ENCODE peak calls at places on chromosomes 3 and 15, in eight cellular contexts. J is adrenal gland; T is KG1; C is renal cortical epithelial cell; Z is Kasumi-1; P is right atrium auricular region; Q is stomach; E is stimulated activated CD8-positive, alpha-beta memory T cell treated with anti-CD3 and anti-CD28 coated beads, Interleukin-7, amount 100 ng/mL, for 24 hours. W is an unnamed sample.

GRCh38 chr15:81820236-81820635 is 225.6 kb downstream of the MEX3B start:
- DNase-seq in Z (no peak), T (no peak), P (no peak), E (no peak), C (no peak), Q (no peak), J (no peak), W (no peak)

GRCh38 chr3:134373278-134373941 is 837 bp downstream of the AMOTL2 start:
- DNase-seq in Z (no peak), P (peak; percentile 95), E (no peak), Q (peak; percentile 85), C (peak; percentile 84), T (no peak), J (peak; percentile 86), W (no peak)

GRCh38 chr15:24862726-24863521 is 91.9 kb upstream of the SNRPN start:
- DNase-seq in Z (no peak), C (no peak), J (no peak), T (no peak), Q (no peak), E (no peak), P (no peak), W (no peak)

GRCh38 chr3:78957456-78957855 is 810.3 kb downstream of the ROBO1 start:
- DNase-seq in Z (no peak), T (no peak), E (no peak), C (no peak), J (no peak), P (no peak), Q (no peak), W (no peak)

GRCh38 chr3:129633751-129634481 is 27.4 kb upstream of the PLXND1 start:
- DNase-seq in E (no peak), P (no peak), T (no peak), Z (no peak), J (no peak), C (no peak), Q (no peak), W (no peak)

GRCh38 chr3:116886202-116886893 is 176.8 kb downstream of the TUSC7 start:
- DNase-seq in P (no peak), J (no peak), Z (no peak), Q (no peak), C (no peak), T (no peak), E (no peak), W (no peak)

GRCh38 chr3:64160000-64160690 is 65.1 kb downstream of the PRICKLE2 start:
- DNase-seq in E (no peak), P (no peak), Q (no peak), C (no peak), J (no peak), Z (no peak), T (no peak), W (no peak)

GRCh38 chr15:95247068-95247984 is 1016.0 kb downstream of the MCTP2 start:
- DNase-seq in J (no peak), Z (no peak), P (no peak), Q (peak; percentile 27), C (peak; percentile 99), E (no peak), T (no peak), W (no peak)

GRCh38 chr3:194661374-194661773 is 10.6 kb downstream of the LSG1 start:
- DNase-seq in T (no peak), E (no peak), C (no peak), J (no peak), P (no peak), Z (peak; percentile 75), Q (no peak), W (no peak)

GRCh38 chr15:73593278-73594074 is 39.7 kb downstream of the NPTN start:
- DNase-seq in C (no peak), Z (peak; percentile 9), J (no peak), P (no peak), T (no peak), Q (no peak), E (no peak), W (no peak)

GRCh38 chr3:29463306-29463705 is 182.4 kb downstream of the RBMS3 start:
- DNase-seq in E (no peak), P (no peak), Z (no peak), T (no peak), Q (no peak), J (no peak), C (no peak), W (no peak)

GRCh38 chr3:99957086-99957821 is 139.6 kb downstream of the CMSS1 start:
- DNase-seq in Z (no peak), T (no peak), P (no peak), Q (no peak), J (no peak), C (peak; percentile 54), E (no peak), W (no peak)